ENCODE peak calls at places on chromosomes 16 and 17, in seven cellular contexts. One of them, this sample, is unnamed.

GRCh38 chr17:73278465-73279453 is 17.1 kb upstream of the CPSF4L start:
- DNase-seq in Calu3: no peak
- DNase-seq in stimulated activated CD8-positive, alpha-beta memory T cell treated with anti-CD3 and anti-CD28 coated beads, Interleukin-4, amount 100 ng/mL, for 1 hour: no peak
- DNase-seq in uterus: peak
- DNase-seq in breast epithelium: peak
- DNase-seq in mesenteric fat pad: no peak
- DNase-seq in NCI-H1694 treated with DMSO at 0.1 percent for 48 hours: peak
- DNase-seq in this sample: no peak

GRCh38 chr16:17230932-17231581 is 239.7 kb downstream of the XYLT1 start:
- DNase-seq in NCI-H1694 treated with DMSO at 0.1 percent for 48 hours: no peak
- DNase-seq in breast epithelium: no peak
- DNase-seq in mesenteric fat pad: no peak
- DNase-seq in stimulated activated CD8-positive, alpha-beta memory T cell treated with anti-CD3 and anti-CD28 coated beads, Interleukin-4, amount 100 ng/mL, for 1 hour: no peak
- DNase-seq in Calu3: no peak
- DNase-seq in uterus: no peak
- DNase-seq in this sample: no peak

GRCh38 chr17:81577278-81578000 is 25.3 kb upstream of the FAAP100 start:
- DNase-seq in NCI-H1694 treated with DMSO at 0.1 percent for 48 hours: no peak
- DNase-seq in uterus: no peak
- DNase-seq in mesenteric fat pad: no peak
- DNase-seq in stimulated activated CD8-positive, alpha-beta memory T cell treated with anti-CD3 and anti-CD28 coated beads, Interleukin-4, amount 100 ng/mL, for 1 hour: no peak
- DNase-seq in Calu3: peak
- DNase-seq in breast epithelium: no peak
- DNase-seq in this sample: no peak

GRCh38 chr17:38404174-38404943 is 23.9 kb upstream of the ARHGAP23 start:
- DNase-seq in breast epithelium: no peak
- DNase-seq in Calu3: no peak
- DNase-seq in stimulated activated CD8-positive, alpha-beta memory T cell treated with anti-CD3 and anti-CD28 coated beads, Interleukin-4, amount 100 ng/mL, for 1 hour: no peak
- DNase-seq in mesenteric fat pad: no peak
- DNase-seq in uterus: no peak
- DNase-seq in NCI-H1694 treated with DMSO at 0.1 percent for 48 hours: no peak
- DNase-seq in this sample: no peak

GRCh38 chr17:35698800-35699199 is 32.6 kb upstream of the RASL10B start:
- DNase-seq in NCI-H1694 treated with DMSO at 0.1 percent for 48 hours: no peak
- DNase-seq in uterus: no peak
- DNase-seq in breast epithelium: no peak
- DNase-seq in stimulated activated CD8-positive, alpha-beta memory T cell treated with anti-CD3 and anti-CD28 coated beads, Interleukin-4, amount 100 ng/mL, for 1 hour: no peak
- DNase-seq in Calu3: no peak
- DNase-seq in mesenteric fat pad: no peak
- DNase-seq in this sample: no peak

GRCh38 chr16:57897053-57897784 is 73.7 kb downstream of the CNGB1 start:
- DNase-seq in uterus: no peak
- DNase-seq in stimulated activated CD8-positive, alpha-beta memory T cell treated with anti-CD3 and anti-CD28 coated beads, Interleukin-4, amount 100 ng/mL, for 1 hour: no peak
- DNase-seq in mesenteric fat pad: no peak
- DNase-seq in Calu3: no peak
- DNase-seq in breast epithelium: no peak
- DNase-seq in NCI-H1694 treated with DMSO at 0.1 percent for 48 hours: no peak
- DNase-seq in this sample: no peak

GRCh38 chr17:9389116-9389515 is 186.5 kb downstream of the STX8 start:
- DNase-seq in NCI-H1694 treated with DMSO at 0.1 percent for 48 hours: no peak
- DNase-seq in Calu3: peak
- DNase-seq in uterus: no peak
- DNase-seq in stimulated activated CD8-positive, alpha-beta memory T cell treated with anti-CD3 and anti-CD28 coated beads, Interleukin-4, amount 100 ng/mL, for 1 hour: no peak
- DNase-seq in breast epithelium: no peak
- DNase-seq in mesenteric fat pad: no peak
- DNase-seq in this sample: no peak

GRCh38 chr17:55625516-55625915 is 97.1 kb downstream of the TMEM100 start:
- DNase-seq in Calu3: no peak
- DNase-seq in NCI-H1694 treated with DMSO at 0.1 percent for 48 hours: no peak
- DNase-seq in mesenteric fat pad: no peak
- DNase-seq in uterus: no peak
- DNase-seq in breast epithelium: no peak
- DNase-seq in stimulated activated CD8-positive, alpha-beta memory T cell treated with anti-CD3 and anti-CD28 coated beads, Interleukin-4, amount 100 ng/mL, for 1 hour: no peak
- DNase-seq in this sample: no peak

GRCh38 chr16:65634291-65634690 is 512.4 kb upstream of the CDH11 start:
- DNase-seq in breast epithelium: no peak
- DNase-seq in uterus: no peak
- DNase-seq in mesenteric fat pad: no peak
- DNase-seq in NCI-H1694 treated with DMSO at 0.1 percent for 48 hours: no peak
- DNase-seq in Calu3: no peak
- DNase-seq in stimulated activated CD8-positive, alpha-beta memory T cell treated with anti-CD3 and anti-CD28 coated beads, Interleukin-4, amount 100 ng/mL, for 1 hour: no peak
- DNase-seq in this sample: no peak

GRCh38 chr17:7260601-7261376 is 1.5 kb downstream of the CLDN7 start:
- DNase-seq in stimulated activated CD8-positive, alpha-beta memory T cell treated with anti-CD3 and anti-CD28 coated beads, Interleukin-4, amount 100 ng/mL, for 1 hour: no peak
- DNase-seq in breast epithelium: peak
- DNase-seq in NCI-H1694 treated with DMSO at 0.1 percent for 48 hours: no peak
- DNase-seq in mesenteric fat pad: no peak
- DNase-seq in uterus: no peak
- DNase-seq in Calu3: peak
- DNase-seq in this sample: no peak

GRCh38 chr16:17647879-17648649 is 177.3 kb upstream of the XYLT1 start:
- DNase-seq in stimulated activated CD8-positive, alpha-beta memory T cell treated with anti-CD3 and anti-CD28 coated beads, Interleukin-4, amount 100 ng/mL, for 1 hour: no peak
- DNase-seq in breast epithelium: no peak
- DNase-seq in Calu3: no peak
- DNase-seq in uterus: no peak
- DNase-seq in NCI-H1694 treated with DMSO at 0.1 percent for 48 hours: no peak
- DNase-seq in mesenteric fat pad: no peak
- DNase-seq in this sample: no peak

GRCh38 chr17:36591434-36592315 is at the start of gene DHRS11:
- DNase-seq in NCI-H1694 treated with DMSO at 0.1 percent for 48 hours: peak
- DNase-seq in mesenteric fat pad: peak
- DNase-seq in stimulated activated CD8-positive, alpha-beta memory T cell treated with anti-CD3 and anti-CD28 coated beads, Interleukin-4, amount 100 ng/mL, for 1 hour: peak
- DNase-seq in uterus: peak
- DNase-seq in Calu3: peak
- DNase-seq in breast epithelium: peak
- DNase-seq in this sample: peak

GRCh38 chr17:62681061-62681938 is 53.8 kb downstream of the MRC2 start:
- DNase-seq in breast epithelium: no peak
- DNase-seq in mesenteric fat pad: no peak
- DNase-seq in uterus: no peak
- DNase-seq in NCI-H1694 treated with DMSO at 0.1 percent for 48 hours: no peak
- DNase-seq in stimulated activated CD8-positive, alpha-beta memory T cell treated with anti-CD3 and anti-CD28 coated beads, Interleukin-4, amount 100 ng/mL, for 1 hour: no peak
- DNase-seq in Calu3: no peak
- DNase-seq in this sample: no peak

GRCh38 chr17:38636054-38636453 is 30.3 kb upstream of the SRCIN1 start:
- DNase-seq in stimulated activated CD8-positive, alpha-beta memory T cell treated with anti-CD3 and anti-CD28 coated beads, Interleukin-4, amount 100 ng/mL, for 1 hour: no peak
- DNase-seq in breast epithelium: no peak
- DNase-seq in mesenteric fat pad: peak
- DNase-seq in Calu3: no peak
- DNase-seq in uterus: no peak
- DNase-seq in NCI-H1694 treated with DMSO at 0.1 percent for 48 hours: no peak
- DNase-seq in this sample: no peak

GRCh38 chr16:55622930-55623561 is 32.7 kb upstream of the SLC6A2 start:
- DNase-seq in stimulated activated CD8-positive, alpha-beta memory T cell treated with anti-CD3 and anti-CD28 coated beads, Interleukin-4, amount 100 ng/mL, for 1 hour: no peak
- DNase-seq in Calu3: peak
- DNase-seq in breast epithelium: no peak
- DNase-seq in uterus: no peak
- DNase-seq in mesenteric fat pad: no peak
- DNase-seq in NCI-H1694 treated with DMSO at 0.1 percent for 48 hours: no peak
- DNase-seq in this sample: no peak

GRCh38 chr17:41500131-41500911 is 5.1 kb downstream of the KRT13 start:
- DNase-seq in breast epithelium: no peak
- DNase-seq in stimulated activated CD8-positive, alpha-beta memory T cell treated with anti-CD3 and anti-CD28 coated beads, Interleukin-4, amount 100 ng/mL, for 1 hour: no peak
- DNase-seq in NCI-H1694 treated with DMSO at 0.1 percent for 48 hours: no peak
- DNase-seq in Calu3: peak
- DNase-seq in mesenteric fat pad: no peak
- DNase-seq in uterus: no peak
- DNase-seq in this sample: no peak

GRCh38 chr16:61818850-61819249 is 217.4 kb downstream of the CDH8 start:
- DNase-seq in Calu3: no peak
- DNase-seq in breast epithelium: no peak
- DNase-seq in stimulated activated CD8-positive, alpha-beta memory T cell treated with anti-CD3 and anti-CD28 coated beads, Interleukin-4, amount 100 ng/mL, for 1 hour: no peak
- DNase-seq in mesenteric fat pad: no peak
- DNase-seq in uterus: no peak
- DNase-seq in NCI-H1694 treated with DMSO at 0.1 percent for 48 hours: no peak
- DNase-seq in this sample: no peak